ENCODE peak calls at places on chromosomes 4 and X, in ten cellular contexts. F, U, Y, L, K, E, H, B, X and N are unnamed samples.

GRCh38 chr4:183485411-183486160 is 19.3 kb upstream of the ING2 start:
- DNase-seq in F (peak), U (no peak), Y (no peak), L (no peak), K (no peak), E (no peak), H (no peak), B (no peak), X (no peak), N (no peak)

GRCh38 chr4:186781032-186781917 is 57.6 kb upstream of the FAT1 start:
- DNase-seq in F (peak), U (no peak), Y (no peak), L (no peak), K (peak), E (no peak), H (no peak), B (no peak), X (no peak), N (peak)

GRCh38 chr4:57607616-57608150 is 497.5 kb upstream of the IGFBP7 start:
- DNase-seq in F (no peak), U (no peak), Y (no peak), L (no peak), K (no peak), E (peak), H (no peak), B (no peak), X (no peak), N (no peak)

GRCh38 chrX:31061091-31061490 is 10.8 kb downstream of the FTHL17 start:
- DNase-seq in F (no peak), U (no peak), Y (no peak), L (no peak), K (no peak), E (no peak), H (no peak), B (no peak), X (no peak), N (no peak)

GRCh38 chrX:38061335-38061734 is 55.0 kb downstream of the SYTL5 start:
- DNase-seq in F (peak), U (peak), Y (no peak), L (no peak), K (peak), E (no peak), H (no peak), B (no peak), X (no peak), N (peak)

GRCh38 chr4:1210971-1211370 is 38.0 kb downstream of the CTBP1 start:
- DNase-seq in F (no peak), U (no peak), Y (no peak), L (peak), K (no peak), E (no peak), H (no peak), B (peak), X (no peak), N (no peak)

GRCh38 chr4:183353557-183353956 is 31.3 kb upstream of the CLDN24 start:
- DNase-seq in F (no peak), U (no peak), Y (no peak), L (peak), K (no peak), E (no peak), H (no peak), B (no peak), X (no peak), N (no peak)

GRCh38 chrX:49978191-49978590 is 55.8 kb downstream of the CLCN5 start:
- DNase-seq in F (peak), U (no peak), Y (no peak), L (no peak), K (no peak), E (no peak), H (no peak), B (no peak), X (no peak), N (peak)

GRCh38 chr4:1684756-1685603 is 867 bp upstream of the FAM53A start:
- DNase-seq in F (no peak), U (no peak), Y (no peak), L (no peak), K (no peak), E (no peak), H (no peak), B (peak), X (no peak), N (no peak)

GRCh38 chr4:20483416-20483815 is 216.8 kb upstream of the PACRGL start:
- DNase-seq in F (no peak), U (no peak), Y (no peak), L (no peak), K (no peak), E (no peak), H (no peak), B (no peak), X (no peak), N (no peak)

GRCh38 chrX:110938977-110939732 is 143.5 kb upstream of the CHRDL1 start:
- DNase-seq in F (no peak), U (no peak), Y (no peak), L (no peak), K (no peak), E (no peak), H (no peak), B (no peak), X (no peak), N (no peak)

GRCh38 chrX:9604111-9604907 is 139.5 kb downstream of the TBL1X start:
- DNase-seq in F (peak), U (peak), Y (peak), L (no peak), K (no peak), E (no peak), H (peak), B (no peak), X (peak), N (peak)

GRCh38 chr4:164904336-164904735 is 27.4 kb downstream of the APELA start:
- DNase-seq in F (no peak), U (no peak), Y (no peak), L (no peak), K (no peak), E (no peak), H (no peak), B (no peak), X (no peak), N (no peak)

GRCh38 chr4:36243355-36244256 is 708 bp downstream of the ARAP2 start:
- DNase-seq in F (peak), U (no peak), Y (no peak), L (peak), K (peak), E (no peak), H (no peak), B (peak), X (peak), N (peak)

GRCh38 chr4:38800366-38800765 is 4.2 kb downstream of the TLR1 start:
- DNase-seq in F (no peak), U (no peak), Y (no peak), L (no peak), K (no peak), E (no peak), H (no peak), B (no peak), X (no peak), N (no peak)

GRCh38 chrX:17689971-17690409 is 47.3 kb upstream of the SCML1 start:
- DNase-seq in F (peak), U (peak), Y (peak), L (peak), K (peak), E (peak), H (peak), B (peak), X (peak), N (peak)

GRCh38 chr4:173152104-173152503 is 16.5 kb upstream of the GALNT7 start:
- DNase-seq in F (no peak), U (no peak), Y (no peak), L (no peak), K (no peak), E (no peak), H (no peak), B (no peak), X (no peak), N (no peak)

GRCh38 chr4:181578911-181579310 is 664.3 kb upstream of the TENM3 start:
- DNase-seq in F (no peak), U (no peak), Y (no peak), L (no peak), K (peak), E (no peak), H (no peak), B (no peak), X (no peak), N (no peak)

GRCh38 chrX:155094468-155095061 is 23.3 kb downstream of the BRCC3 start:
- DNase-seq in F (peak), U (peak), Y (no peak), L (no peak), K (peak), E (no peak), H (no peak), B (no peak), X (no peak), N (peak)

GRCh38 chrX:104270916-104271512 is 16.3 kb upstream of the ESX1 start:
- DNase-seq in F (peak), U (peak), Y (peak), L (peak), K (peak), E (no peak), H (no peak), B (peak), X (peak), N (peak)

GRCh38 chr4:53479731-53480525 is 102.5 kb downstream of the FIP1L1 start:
- DNase-seq in F (peak), U (peak), Y (no peak), L (no peak), K (peak), E (no peak), H (no peak), B (no peak), X (no peak), N (no peak)

GRCh38 chr4:8580321-8581093 is at the start of gene GPR78:
- DNase-seq in F (peak), U (peak), Y (no peak), L (no peak), K (peak), E (peak), H (no peak), B (peak), X (peak), N (peak)

GRCh38 chrX:23737413-23737812 is 5.7 kb downstream of the ACOT9 start:
- DNase-seq in F (peak), U (peak), Y (no peak), L (no peak), K (no peak), E (no peak), H (no peak), B (no peak), X (no peak), N (peak)

GRCh38 chr4:176191974-176192373 is 3.4 kb downstream of the SPATA4 start:
- DNase-seq in F (peak), U (peak), Y (no peak), L (no peak), K (peak), E (no peak), H (no peak), B (no peak), X (no peak), N (no peak)

GRCh38 chr4:1234296-1234695 is 14.6 kb downstream of the CTBP1 start:
- DNase-seq in F (no peak), U (peak), Y (no peak), L (no peak), K (no peak), E (no peak), H (no peak), B (no peak), X (no peak), N (no peak)

GRCh38 chr4:27100713-27101112 is 240.1 kb downstream of the STIM2 start:
- DNase-seq in F (no peak), U (no peak), Y (no peak), L (no peak), K (no peak), E (no peak), H (no peak), B (no peak), X (no peak), N (no peak)

GRCh38 chrX:45623266-45623665 is 422.6 kb upstream of the DIPK2B start:
- DNase-seq in F (peak), U (peak), Y (no peak), L (no peak), K (peak), E (peak), H (no peak), B (no peak), X (no peak), N (peak)

GRCh38 chrX:49910344-49910743 is 12.1 kb upstream of the CLCN5 start:
- DNase-seq in F (no peak), U (no peak), Y (no peak), L (no peak), K (no peak), E (no peak), H (no peak), B (no peak), X (no peak), N (no peak)

GRCh38 chr4:152679414-152680281 is at the start of gene TMEM154:
- DNase-seq in F (peak), U (peak), Y (peak), L (peak), K (peak), E (no peak), H (no peak), B (peak), X (peak), N (peak)

GRCh38 chr4:140330311-140330900 is 43.0 kb upstream of the SCOC start:
- DNase-seq in F (peak), U (peak), Y (no peak), L (no peak), K (peak), E (no peak), H (no peak), B (no peak), X (no peak), N (peak)

GRCh38 chrX:142680038-142680437 is 345.7 kb upstream of the SPANXN4 start:
- DNase-seq in F (no peak), U (no peak), Y (no peak), L (no peak), K (no peak), E (no peak), H (no peak), B (no peak), X (no peak), N (no peak)

DNA sequence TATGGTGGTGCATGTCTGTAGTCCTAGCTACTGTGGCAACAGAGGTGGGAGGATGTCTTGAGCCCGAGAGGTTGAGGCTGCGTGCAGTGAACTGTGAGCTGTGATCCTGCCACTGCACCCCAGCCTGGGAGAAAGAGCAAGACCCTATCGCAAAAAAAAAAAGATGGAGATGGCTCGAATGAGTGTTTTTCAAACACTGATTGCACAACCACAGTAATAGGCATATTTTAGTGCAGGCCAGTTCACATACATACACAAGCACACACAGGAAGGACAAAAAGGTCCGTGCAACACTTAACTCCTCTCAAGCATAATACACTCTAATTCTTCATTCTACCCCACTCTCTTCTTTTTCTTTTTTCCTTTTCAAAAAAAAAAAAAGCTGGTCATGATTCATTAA is 5.1 kb downstream of the EFHC2 start:
- DNase-seq in F (no peak), U (no peak), Y (no peak), L (no peak), K (no peak), E (no peak), H (no peak), B (no peak), X (no peak), N (no peak)
- H3K4me3 ChIP-seq in F (no peak), U (no peak), Y (no peak), L (no peak), K (no peak), E (no peak), H (no peak), B (no peak), X (no peak), N (no peak)

DNA sequence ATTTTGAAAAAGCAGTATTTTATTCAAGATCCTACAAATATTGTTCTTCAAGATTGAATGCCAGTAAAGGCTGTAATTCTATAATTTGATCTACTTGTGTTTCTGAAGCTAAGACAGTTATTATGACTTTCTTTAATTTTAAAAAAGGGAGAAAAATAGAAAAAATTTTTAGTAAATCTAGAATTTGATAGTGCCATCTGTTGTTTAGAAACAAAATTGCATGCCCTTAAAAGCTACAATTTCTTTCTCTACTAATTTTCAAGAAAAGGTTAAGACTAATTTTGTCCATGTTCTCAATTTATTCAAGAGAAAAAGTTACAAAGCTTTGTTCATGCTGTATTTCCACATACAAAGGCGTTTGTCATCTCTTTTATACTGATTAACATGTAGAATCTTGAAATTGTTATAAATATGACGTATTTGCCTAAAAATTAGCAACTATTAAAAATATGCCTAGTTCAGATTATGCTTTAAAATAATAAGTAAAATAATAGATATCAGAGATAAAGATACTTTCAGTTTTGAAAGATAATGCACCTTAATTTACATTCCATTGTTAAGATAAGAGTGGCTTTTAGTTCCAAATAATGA is 25.6 kb upstream of the MMRN1 start:
- DNase-seq in F (peak), U (peak), Y (no peak), L (no peak), K (peak), E (no peak), H (no peak), B (no peak), X (no peak), N (peak)
- TF ChIP-seq CTCF in F (peak), U (peak), Y (peak), L (peak), K (peak), E (peak), H (no peak), B (peak), X (peak), N (peak)

DNA sequence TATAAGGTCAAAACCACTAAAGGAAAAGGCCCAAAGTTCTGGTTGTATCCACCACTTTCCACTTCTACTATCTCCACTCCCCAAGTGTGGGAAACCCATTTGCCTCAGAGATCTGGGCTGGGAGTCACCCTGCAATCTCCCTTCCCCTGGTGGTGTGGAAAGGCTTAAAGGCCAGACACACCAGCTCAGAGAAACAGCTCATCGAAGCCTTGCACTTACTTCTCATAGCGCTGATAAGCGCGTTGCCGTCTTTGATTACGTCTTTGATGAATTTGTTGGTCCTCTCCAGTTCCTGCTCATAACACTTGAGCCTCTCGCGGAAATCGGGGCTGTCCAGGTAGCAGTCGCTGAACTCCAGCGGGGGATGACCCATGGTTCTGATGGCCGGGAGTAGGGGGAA is 647 bp downstream of the OPHN1 start:
- DNase-seq in F (no peak), U (peak), Y (no peak), L (no peak), K (peak), E (no peak), H (no peak), B (no peak), X (no peak), N (no peak)
- H3K4me3 ChIP-seq in F (peak), U (peak), Y (peak), L (peak), K (peak), E (peak), H (peak), B (peak), X (peak), N (peak)

DNA sequence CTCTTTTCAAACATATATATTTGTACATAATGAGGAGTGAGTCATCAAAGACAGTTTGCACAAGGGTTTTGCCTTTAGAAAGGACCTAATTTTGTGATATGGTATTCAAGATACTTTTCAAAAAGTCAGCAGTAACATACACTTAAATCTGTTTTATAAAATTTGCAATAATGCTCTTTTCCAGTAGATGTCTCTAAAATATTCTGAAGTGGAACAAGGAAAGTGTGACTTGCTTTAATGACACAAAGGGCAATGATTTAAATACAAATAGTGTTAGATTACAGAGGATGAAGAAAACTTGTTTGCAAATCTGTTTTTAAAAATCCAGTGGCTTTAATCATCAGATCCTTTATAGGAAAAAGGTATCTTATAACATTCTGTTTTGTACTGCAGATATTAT is 20.0 kb downstream of the MMRN1 start:
- DNase-seq in F (no peak), U (no peak), Y (no peak), L (no peak), K (no peak), E (no peak), H (no peak), B (no peak), X (no peak), N (no peak)
- TF ChIP-seq CTCF in F (no peak), U (no peak), Y (no peak), L (no peak), K (no peak), E (no peak), H (no peak), B (no peak), X (no peak), N (no peak)

GRCh38 chr4:89301902-89302301 is 5.7 kb downstream of the GPRIN3 start:
- DNase-seq in F (no peak), U (no peak), Y (no peak), L (no peak), K (no peak), E (no peak), H (no peak), B (no peak), X (no peak), N (no peak)

GRCh38 chr4:89301003-89301402 is 6.6 kb downstream of the GPRIN3 start:
- DNase-seq in F (no peak), U (no peak), Y (no peak), L (no peak), K (no peak), E (no peak), H (no peak), B (no peak), X (no peak), N (no peak)

GRCh38 chr4:89303989-89304388 is 3.6 kb downstream of the GPRIN3 start:
- DNase-seq in F (no peak), U (no peak), Y (no peak), L (no peak), K (no peak), E (no peak), H (no peak), B (no peak), X (no peak), N (no peak)

GRCh38 chr4:89305028-89305427 is 2.6 kb downstream of the GPRIN3 start:
- DNase-seq in F (no peak), U (no peak), Y (no peak), L (no peak), K (no peak), E (no peak), H (no peak), B (no peak), X (no peak), N (no peak)

DNA sequence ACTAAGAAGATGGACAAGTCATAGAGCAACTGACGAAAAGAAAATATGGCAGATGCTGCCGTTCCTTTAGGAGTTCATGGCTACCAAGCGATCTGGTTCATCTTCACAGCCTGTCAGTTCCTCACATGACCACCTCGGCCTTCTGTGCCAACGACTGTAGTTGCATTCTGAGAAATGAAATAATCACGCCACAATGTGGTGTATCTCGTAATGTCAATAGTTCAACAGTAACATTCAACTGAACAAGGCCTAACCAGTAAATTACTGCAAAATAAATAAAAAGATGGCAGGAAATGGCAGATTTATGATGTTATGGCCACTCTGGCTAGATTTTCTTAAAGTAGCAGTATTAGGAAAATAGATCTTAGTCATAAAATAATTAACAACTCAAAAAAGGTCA is 4.4 kb downstream of the GPRIN3 start:
- DNase-seq in F (no peak), U (no peak), Y (no peak), L (peak), K (no peak), E (no peak), H (no peak), B (peak), X (peak), N (no peak)
- H3K4me3 ChIP-seq in F (no peak), U (no peak), Y (no peak), L (no peak), K (no peak), E (no peak), H (peak), B (no peak), X (no peak), N (no peak)